ENCODE peak calls at places on chromosomes 5 and 9, in ten cellular contexts. One of them, this sample, is unnamed.
A peak's percentile ranks its signal among the peaks of the same experiment; 100 is the strongest.

GRCh38 chr5:37435261-37435660 is 56.1 kb downstream of the WDR70 start:
- DNase-seq in right lobe of liver: no peak
- DNase-seq in heart right ventricle: no peak
- DNase-seq in spleen: no peak
- DNase-seq in transverse colon: no peak
- DNase-seq in uterus: no peak
- DNase-seq in fibroblast of lung: peak; percentile 78
- DNase-seq in HCT116: no peak
- DNase-seq in IMR-90: peak; percentile 62
- DNase-seq in gastrocnemius medialis: no peak
- DNase-seq in this sample: no peak

GRCh38 chr5:151094861-151095260 is 14.0 kb upstream of the TNIP1 start:
- DNase-seq in right lobe of liver: no peak
- DNase-seq in heart right ventricle: peak; percentile 28
- DNase-seq in spleen: peak; percentile 15
- DNase-seq in transverse colon: peak; percentile 56
- DNase-seq in uterus: no peak
- DNase-seq in fibroblast of lung: no peak
- DNase-seq in HCT116: no peak
- DNase-seq in IMR-90: no peak
- DNase-seq in gastrocnemius medialis: no peak
- DNase-seq in this sample: no peak

GRCh38 chr9:109775516-109775915 is 4.5 kb upstream of the PALM2AKAP2 start:
- DNase-seq in right lobe of liver: no peak
- DNase-seq in heart right ventricle: no peak
- DNase-seq in spleen: no peak
- DNase-seq in transverse colon: no peak
- DNase-seq in uterus: no peak
- DNase-seq in fibroblast of lung: peak; percentile 49
- DNase-seq in HCT116: no peak
- DNase-seq in IMR-90: peak; percentile 76
- DNase-seq in gastrocnemius medialis: no peak
- DNase-seq in this sample: no peak

GRCh38 chr5:52811067-52811749 is 23.5 kb downstream of the ITGA1 start:
- DNase-seq in right lobe of liver: no peak
- DNase-seq in heart right ventricle: no peak
- DNase-seq in spleen: no peak
- DNase-seq in transverse colon: no peak
- DNase-seq in uterus: no peak
- DNase-seq in fibroblast of lung: peak; percentile 45
- DNase-seq in HCT116: no peak
- DNase-seq in IMR-90: peak; percentile 77
- DNase-seq in gastrocnemius medialis: no peak
- DNase-seq in this sample: no peak

GRCh38 chr5:137862251-137862650 is 5.4 kb upstream of the MYOT start:
- DNase-seq in right lobe of liver: no peak
- DNase-seq in heart right ventricle: no peak
- DNase-seq in spleen: no peak
- DNase-seq in transverse colon: no peak
- DNase-seq in uterus: no peak
- DNase-seq in fibroblast of lung: no peak
- DNase-seq in HCT116: no peak
- DNase-seq in IMR-90: no peak
- DNase-seq in gastrocnemius medialis: no peak
- DNase-seq in this sample: no peak

GRCh38 chr9:129583308-129584038 is 37.4 kb downstream of the C9orf50 start:
- DNase-seq in right lobe of liver: no peak
- DNase-seq in heart right ventricle: no peak
- DNase-seq in spleen: no peak
- DNase-seq in transverse colon: no peak
- DNase-seq in uterus: no peak
- DNase-seq in fibroblast of lung: no peak
- DNase-seq in HCT116: no peak
- DNase-seq in IMR-90: no peak
- DNase-seq in gastrocnemius medialis: no peak
- DNase-seq in this sample: no peak

GRCh38 chr5:57532513-57533497 is 50.2 kb upstream of the ACTBL2 start:
- DNase-seq in right lobe of liver: no peak
- DNase-seq in heart right ventricle: no peak
- DNase-seq in spleen: no peak
- DNase-seq in transverse colon: no peak
- DNase-seq in uterus: no peak
- DNase-seq in fibroblast of lung: peak; percentile 82
- DNase-seq in HCT116: no peak
- DNase-seq in IMR-90: peak; percentile 79
- DNase-seq in gastrocnemius medialis: no peak
- DNase-seq in this sample: no peak

GRCh38 chr9:98854206-98854756 is 46.8 kb downstream of the GALNT12 start:
- DNase-seq in right lobe of liver: no peak
- DNase-seq in heart right ventricle: no peak
- DNase-seq in spleen: no peak
- DNase-seq in transverse colon: no peak
- DNase-seq in uterus: no peak
- DNase-seq in fibroblast of lung: peak; percentile 77
- DNase-seq in HCT116: no peak
- DNase-seq in IMR-90: peak; percentile 75
- DNase-seq in gastrocnemius medialis: no peak
- DNase-seq in this sample: no peak

GRCh38 chr5:14187660-14188059 is 44.5 kb downstream of the TRIO start:
- DNase-seq in right lobe of liver: no peak
- DNase-seq in heart right ventricle: no peak
- DNase-seq in spleen: no peak
- DNase-seq in transverse colon: no peak
- DNase-seq in uterus: no peak
- DNase-seq in fibroblast of lung: peak; percentile 64
- DNase-seq in HCT116: no peak
- DNase-seq in IMR-90: no peak
- DNase-seq in gastrocnemius medialis: no peak
- DNase-seq in this sample: no peak

GRCh38 chr9:96379461-96379860 is 4.0 kb downstream of the SLC35D2 start:
- DNase-seq in right lobe of liver: no peak
- DNase-seq in heart right ventricle: no peak
- DNase-seq in spleen: no peak
- DNase-seq in transverse colon: no peak
- DNase-seq in uterus: no peak
- DNase-seq in fibroblast of lung: peak; percentile 69
- DNase-seq in HCT116: no peak
- DNase-seq in IMR-90: peak; percentile 86
- DNase-seq in gastrocnemius medialis: no peak
- DNase-seq in this sample: no peak

GRCh38 chr5:40679998-40680681 is 425 bp downstream of the PTGER4 start:
- DNase-seq in right lobe of liver: peak; percentile 60
- DNase-seq in heart right ventricle: no peak
- DNase-seq in spleen: peak; percentile 86
- DNase-seq in transverse colon: peak; percentile 36
- DNase-seq in uterus: no peak
- DNase-seq in fibroblast of lung: no peak
- DNase-seq in HCT116: no peak
- DNase-seq in IMR-90: no peak
- DNase-seq in gastrocnemius medialis: no peak
- DNase-seq in this sample: peak; percentile 69

GRCh38 chr9:121267689-121268597 is at the start of gene GSN:
- DNase-seq in right lobe of liver: peak; percentile 87
- DNase-seq in heart right ventricle: peak; percentile 86
- DNase-seq in spleen: peak; percentile 96
- DNase-seq in transverse colon: peak; percentile 90
- DNase-seq in uterus: peak; percentile 84
- DNase-seq in fibroblast of lung: peak; percentile 63
- DNase-seq in HCT116: no peak
- DNase-seq in IMR-90: peak; percentile 50
- DNase-seq in gastrocnemius medialis: peak; percentile 58
- DNase-seq in this sample: peak; percentile 90

GRCh38 chr5:128669803-128670202 is 131.8 kb upstream of the FBN2 start:
- DNase-seq in right lobe of liver: no peak
- DNase-seq in heart right ventricle: no peak
- DNase-seq in spleen: no peak
- DNase-seq in transverse colon: no peak
- DNase-seq in uterus: no peak
- DNase-seq in fibroblast of lung: peak; percentile 30
- DNase-seq in HCT116: no peak
- DNase-seq in IMR-90: no peak
- DNase-seq in gastrocnemius medialis: no peak
- DNase-seq in this sample: no peak

GRCh38 chr9:137313326-137313920 is 11.4 kb upstream of the NRARP start:
- DNase-seq in right lobe of liver: peak; percentile 48
- DNase-seq in heart right ventricle: no peak
- DNase-seq in spleen: peak; percentile 73
- DNase-seq in transverse colon: no peak
- DNase-seq in uterus: no peak
- DNase-seq in fibroblast of lung: no peak
- DNase-seq in HCT116: no peak
- DNase-seq in IMR-90: no peak
- DNase-seq in gastrocnemius medialis: no peak
- DNase-seq in this sample: no peak

GRCh38 chr5:107672212-107673105 is 1.7 kb upstream of the EFNA5 start:
- DNase-seq in right lobe of liver: peak; percentile 62
- DNase-seq in heart right ventricle: peak; percentile 72
- DNase-seq in spleen: peak; percentile 78
- DNase-seq in transverse colon: peak; percentile 88
- DNase-seq in uterus: peak; percentile 32
- DNase-seq in fibroblast of lung: peak; percentile 98
- DNase-seq in HCT116: peak; percentile 88
- DNase-seq in IMR-90: peak; percentile 87
- DNase-seq in gastrocnemius medialis: no peak
- DNase-seq in this sample: peak; percentile 84
- TF ChIP-seq CTCF in right lobe of liver: no peak
- TF ChIP-seq CTCF in heart right ventricle: no peak
- TF ChIP-seq CTCF in spleen: no peak
- TF ChIP-seq CTCF in transverse colon: no peak
- TF ChIP-seq CTCF in uterus: no peak
- TF ChIP-seq CTCF in fibroblast of lung: no peak
- TF ChIP-seq CTCF in HCT116: no peak
- TF ChIP-seq CTCF in IMR-90: no peak
- TF ChIP-seq CTCF in gastrocnemius medialis: no peak
- TF ChIP-seq CTCF in this sample: no peak

GRCh38 chr5:123099514-123100151 is 10.6 kb downstream of the PRDM6 start:
- DNase-seq in right lobe of liver: no peak
- DNase-seq in heart right ventricle: no peak
- DNase-seq in spleen: no peak
- DNase-seq in transverse colon: no peak
- DNase-seq in uterus: no peak
- DNase-seq in fibroblast of lung: peak; percentile 20
- DNase-seq in HCT116: peak; percentile 12
- DNase-seq in IMR-90: no peak
- DNase-seq in gastrocnemius medialis: no peak
- DNase-seq in this sample: no peak
- H3K4me3 ChIP-seq in right lobe of liver: no peak overlapping the region
- H3K4me3 ChIP-seq in heart right ventricle: peak overlapping the region; percentile 16
- H3K4me3 ChIP-seq in spleen: no peak overlapping the region
- H3K4me3 ChIP-seq in transverse colon: no peak overlapping the region
- H3K4me3 ChIP-seq in uterus: no peak overlapping the region
- H3K4me3 ChIP-seq in fibroblast of lung: no peak overlapping the region
- H3K4me3 ChIP-seq in HCT116: peak overlapping the region; percentile 34
- H3K4me3 ChIP-seq in IMR-90: no peak overlapping the region
- H3K4me3 ChIP-seq in gastrocnemius medialis: peak overlapping the region; percentile 36
- H3K4me3 ChIP-seq in this sample: no peak overlapping the region

GRCh38 chr5:119318256-119318914 is 37.4 kb upstream of the TNFAIP8 start:
- DNase-seq in right lobe of liver: no peak
- DNase-seq in heart right ventricle: no peak
- DNase-seq in spleen: peak; percentile 78
- DNase-seq in transverse colon: no peak
- DNase-seq in uterus: no peak
- DNase-seq in fibroblast of lung: no peak
- DNase-seq in HCT116: no peak
- DNase-seq in IMR-90: no peak
- DNase-seq in gastrocnemius medialis: no peak
- DNase-seq in this sample: no peak
- H3K4me1 ChIP-seq in right lobe of liver: no peaks in the 10 kb centered on the region
- H3K4me1 ChIP-seq in heart right ventricle: no peaks in the 10 kb centered on the region
- H3K4me1 ChIP-seq in spleen: peaks cover 80% of the 10 kb centered on the region
- H3K4me1 ChIP-seq in transverse colon: no peaks in the 10 kb centered on the region
- H3K4me1 ChIP-seq in uterus: no peaks in the 10 kb centered on the region
- H3K4me1 ChIP-seq in fibroblast of lung: peaks cover 5% of the 10 kb centered on the region
- H3K4me1 ChIP-seq in HCT116: peaks cover 40% of the 10 kb centered on the region
- H3K4me1 ChIP-seq in IMR-90: peaks cover 23% of the 10 kb centered on the region
- H3K4me1 ChIP-seq in gastrocnemius medialis: no peaks in the 10 kb centered on the region
- H3K4me1 ChIP-seq in this sample: peaks cover 5% of the 10 kb centered on the region

DNA sequence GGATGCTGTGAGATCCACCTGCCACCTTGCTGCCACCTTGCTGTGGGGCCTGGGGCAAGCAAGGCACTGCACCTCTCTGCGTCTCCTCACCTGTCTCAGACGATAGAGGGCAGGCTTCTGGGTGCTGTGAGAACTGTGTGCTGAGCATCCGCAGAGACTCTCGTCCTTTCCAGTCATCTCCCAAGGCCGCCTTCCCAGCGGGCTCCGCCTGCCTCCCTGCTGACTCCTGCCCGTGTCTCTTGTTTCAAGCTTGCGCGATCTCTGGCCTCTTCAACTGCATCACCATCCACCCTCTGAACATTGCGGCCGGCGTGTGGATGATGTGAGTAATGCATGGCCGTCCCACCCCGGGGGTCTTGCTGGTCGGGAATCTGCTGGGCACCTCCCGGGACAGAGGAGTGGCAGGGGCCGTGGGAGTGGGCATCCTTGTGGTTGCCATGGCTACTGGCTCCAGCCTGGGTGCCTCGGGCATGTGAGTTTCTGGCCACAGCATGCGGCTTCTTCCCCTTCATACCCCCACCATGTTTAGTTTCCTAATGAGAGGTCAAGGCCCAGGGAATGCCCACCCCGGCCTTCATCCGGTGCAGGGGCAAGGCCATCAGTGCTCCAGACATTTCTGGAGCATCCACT is 3.6 kb downstream of the CACFD1 start:
- DNase-seq in right lobe of liver: no peak
- DNase-seq in heart right ventricle: no peak
- DNase-seq in spleen: no peak
- DNase-seq in transverse colon: no peak
- DNase-seq in uterus: no peak
- DNase-seq in fibroblast of lung: no peak
- DNase-seq in HCT116: no peak
- DNase-seq in IMR-90: no peak
- DNase-seq in gastrocnemius medialis: no peak
- DNase-seq in this sample: peak; percentile 54
- TF ChIP-seq CTCF in right lobe of liver: no peak
- TF ChIP-seq CTCF in heart right ventricle: no peak
- TF ChIP-seq CTCF in spleen: no peak
- TF ChIP-seq CTCF in transverse colon: no peak
- TF ChIP-seq CTCF in uterus: no peak
- TF ChIP-seq CTCF in fibroblast of lung: no peak
- TF ChIP-seq CTCF in HCT116: peak; percentile 98
- TF ChIP-seq CTCF in IMR-90: no peak
- TF ChIP-seq CTCF in gastrocnemius medialis: no peak
- TF ChIP-seq CTCF in this sample: no peak